ENCODE peak calls at places on chromosome 11, in five cellular contexts. I is endodermal cell, J is IMR-90, E is esophagus squamous epithelium, S is mesendoderm. H is an unnamed sample.

GRCh38 chr11:12232819-12233601 is 122.6 kb downstream of the MICAL2 start:
- DNase-seq in I (no peak), J (peak; percentile 95), E (no peak), S (peak; percentile 64), H (peak; percentile 41)

GRCh38 chr11:16978021-16978370 is 36.2 kb downstream of the PLEKHA7 start:
- DNase-seq in I (no peak), J (no peak), E (no peak), S (no peak), H (no peak)

GRCh38 chr11:33448461-33449130 is 191.4 kb downstream of the HIPK3 start:
- DNase-seq in I (no peak), J (peak; percentile 34), E (no peak), S (no peak), H (peak; percentile 22)

GRCh38 chr11:114098927-114099326 is 39.4 kb downstream of the ZBTB16 start:
- DNase-seq in I (no peak), J (no peak), E (no peak), S (no peak), H (no peak)

GRCh38 chr11:22763166-22763565 is 66.4 kb downstream of the SVIP start:
- DNase-seq in I (no peak), J (no peak), E (no peak), S (peak; percentile 7), H (no peak)

GRCh38 chr11:67349927-67350465 is 3.4 kb downstream of the POLD4 start:
- DNase-seq in I (no peak), J (no peak), E (no peak), S (no peak), H (no peak)

GRCh38 chr11:128424271-128424709 is 163.1 kb downstream of the ETS1 start:
- DNase-seq in I (peak; percentile 57), J (no peak), E (no peak), S (peak; percentile 32), H (no peak)

GRCh38 chr11:122342089-122342749 is 226.2 kb upstream of the BLID start:
- DNase-seq in I (no peak), J (peak; percentile 25), E (no peak), S (no peak), H (peak; percentile 43)

GRCh38 chr11:67433536-67434394 is 3.7 kb downstream of the PTPRCAP start:
- DNase-seq in I (no peak), J (no peak), E (no peak), S (no peak), H (no peak)

GRCh38 chr11:108886608-108887007 is 221.7 kb downstream of the DDX10 start:
- DNase-seq in I (no peak), J (peak; percentile 45), E (no peak), S (no peak), H (peak; percentile 25)

GRCh38 chr11:1259561-1259960 is 36.7 kb downstream of the MUC5B start:
- DNase-seq in I (no peak), J (no peak), E (no peak), S (no peak), H (no peak)

GRCh38 chr11:28860898-28861297 is 752.7 kb downstream of the METTL15 start:
- DNase-seq in I (no peak), J (peak; percentile 74), E (no peak), S (peak; percentile 2), H (peak; percentile 29)

GRCh38 chr11:71988050-71988449 is 10.7 kb upstream of the IL18BP start:
- DNase-seq in I (no peak), J (peak; percentile 87), E (no peak), S (no peak), H (no peak)

GRCh38 chr11:80958966-80959365 is 1518.1 kb upstream of the TENM4 start:
- DNase-seq in I (no peak), J (no peak), E (no peak), S (no peak), H (no peak)

GRCh38 chr11:76615950-76616349 is 54.6 kb downstream of the LRRC32 start:
- DNase-seq in I (peak; percentile 33), J (peak; percentile 38), E (no peak), S (no peak), H (peak; percentile 12)

GRCh38 chr11:44342616-44343015 is 32.7 kb upstream of the ALX4 start:
- DNase-seq in I (no peak), J (no peak), E (no peak), S (no peak), H (no peak)

DNA sequence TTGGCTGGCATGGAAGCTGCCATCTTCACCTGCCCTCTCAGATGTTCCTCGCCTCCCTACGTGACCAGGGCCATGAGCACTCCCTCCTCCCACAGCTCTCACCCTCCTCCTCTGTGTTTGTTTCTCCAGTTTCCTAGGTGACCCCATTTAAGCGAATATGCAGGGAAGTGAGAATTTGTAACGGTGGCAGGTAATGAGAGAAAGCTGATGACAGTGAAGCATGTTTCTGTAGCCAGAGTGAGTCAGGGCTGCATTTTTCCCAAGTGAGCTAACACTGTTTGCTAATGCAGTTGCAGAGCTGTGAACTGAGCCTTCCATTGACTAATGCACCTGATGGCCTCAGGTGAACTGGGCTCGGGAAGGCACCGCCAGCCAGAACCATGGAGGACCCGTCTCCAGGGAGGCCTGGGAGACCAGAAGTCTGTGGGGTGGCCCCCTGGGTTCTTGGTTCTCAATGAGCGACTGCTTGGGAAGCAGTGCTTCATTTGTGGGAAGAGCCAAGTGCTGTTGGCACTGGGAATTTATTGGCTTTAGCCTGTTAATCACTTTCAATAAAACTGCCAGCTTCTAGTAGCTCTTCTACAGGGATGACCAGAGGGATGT is 64.5 kb downstream of the BARX2 start:
- DNase-seq in I (peak; percentile 85), J (no peak), E (no peak), S (peak; percentile 99), H (peak; percentile 95)
- H3K27ac ChIP-seq in I (no peak overlapping the region), J (no peak overlapping the region), E (no peak overlapping the region), S (no peak overlapping the region), H (peak overlapping the region; percentile 78)

DNA sequence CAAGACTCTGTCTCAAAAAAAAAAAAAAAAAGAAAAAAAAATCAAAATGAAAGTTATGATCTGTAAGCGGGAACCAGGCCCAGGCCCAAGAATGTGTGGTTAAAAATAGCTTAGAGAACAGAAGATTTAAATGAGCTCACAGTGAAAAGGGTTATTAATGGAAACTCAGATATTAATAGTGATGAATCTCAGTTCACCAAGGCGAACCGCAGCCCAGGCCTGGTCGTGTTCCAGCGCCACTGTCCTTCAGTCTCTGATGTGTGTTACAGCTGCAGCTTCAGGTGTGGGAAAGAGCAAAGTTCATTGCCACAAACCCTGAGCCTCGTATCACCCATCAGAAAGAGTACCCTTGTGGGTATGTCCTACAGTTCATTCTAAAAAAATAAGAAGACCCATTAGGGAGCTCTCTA is 107.1 kb downstream of the GAB2 start:
- DNase-seq in I (no peak), J (peak; percentile 35), E (no peak), S (no peak), H (no peak)
- H3K27ac ChIP-seq in I (no peak overlapping the region), J (no peak overlapping the region), E (no peak overlapping the region), S (no peak overlapping the region), H (no peak overlapping the region)

GRCh38 chr11:119341222-119342022 is 739 bp upstream of the C1QTNF5 start:
- DNase-seq in I (peak; percentile 66), J (no peak), E (no peak), S (no peak), H (no peak)
- H3K27ac ChIP-seq in I (no peak overlapping the region), J (peak overlapping the region; percentile 18), E (peak overlapping the region; percentile 92), S (no peak overlapping the region), H (peak overlapping the region; percentile 82)

GRCh38 chr11:129973809-129974208 is 28.8 kb downstream of the PRDM10 start:
- DNase-seq in I (peak; percentile 92), J (no peak), E (no peak), S (peak; percentile 89), H (no peak)
- H3K27ac ChIP-seq in I (no peak overlapping the region), J (no peak overlapping the region), E (no peak overlapping the region), S (no peak overlapping the region), H (no peak overlapping the region)

GRCh38 chr11:73201249-73201648 is 16.8 kb upstream of the P2RY2 start:
- DNase-seq in I (peak; percentile 53), J (peak; percentile 39), E (no peak), S (no peak), H (no peak)
- H3K27ac ChIP-seq in I (no peak overlapping the region), J (no peak overlapping the region), E (peak overlapping the region; percentile 80), S (no peak overlapping the region), H (no peak overlapping the region)

GRCh38 chr11:102166175-102166574 is 55.9 kb downstream of the YAP1 start:
- DNase-seq in I (no peak), J (no peak), E (no peak), S (no peak), H (no peak)

GRCh38 chr11:102171101-102171500 is 60.9 kb downstream of the YAP1 start:
- DNase-seq in I (no peak), J (peak; percentile 85), E (no peak), S (no peak), H (peak; percentile 52)

GRCh38 chr11:102163368-102163767 is 53.1 kb downstream of the YAP1 start:
- DNase-seq in I (no peak), J (no peak), E (no peak), S (no peak), H (no peak)

GRCh38 chr11:102172127-102172848 is 62.0 kb downstream of the YAP1 start:
- DNase-seq in I (no peak), J (peak; percentile 54), E (no peak), S (no peak), H (no peak)

DNA sequence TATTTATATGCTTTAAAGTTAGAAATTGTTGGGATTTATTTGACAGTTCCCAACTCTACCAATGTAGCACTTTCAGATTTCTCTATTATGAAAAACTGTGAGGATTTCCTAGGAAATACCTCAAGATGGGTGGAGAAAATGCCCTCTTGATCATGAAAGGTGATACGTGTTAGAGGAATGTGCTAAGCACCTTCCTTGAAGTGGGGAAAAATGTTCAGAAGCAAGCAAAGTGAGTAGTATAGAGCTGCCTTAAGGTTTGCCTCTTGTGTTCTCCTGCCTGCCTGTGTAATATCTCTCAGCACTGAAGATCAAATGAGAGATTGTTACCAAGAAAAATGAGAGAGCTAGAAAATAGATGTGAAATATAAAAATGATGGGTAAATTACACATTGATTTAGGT is 58.2 kb downstream of the YAP1 start:
- DNase-seq in I (no peak), J (no peak), E (no peak), S (peak; percentile 72), H (peak; percentile 28)
- H3K27ac ChIP-seq in I (no peak overlapping the region), J (no peak overlapping the region), E (no peak overlapping the region), S (no peak overlapping the region), H (no peak overlapping the region)

GRCh38 chr11:124481365-124482323 is 36.1 kb upstream of the OR8B8 start:
- DNase-seq in I (peak; percentile 79), J (peak; percentile 52), E (no peak), S (peak; percentile 83), H (peak; percentile 3)
- H3K27ac ChIP-seq in I (peak overlapping the region; percentile 16), J (no peak overlapping the region), E (no peak overlapping the region), S (no peak overlapping the region), H (no peak overlapping the region)

H was measured in RWPE1.